ENCODE peak calls at places on chromosomes 2 and 18, in five cellular contexts. Q, J, C, N and X are unnamed samples.

GRCh38 chr2:75547345-75548035 is 13.2 kb downstream of the EVA1A start:
- DNase-seq in Q (no peak), J (no peak), N (peak), C (no peak), X (peak)

GRCh38 chr2:141554810-141555209 is 576.0 kb downstream of the LRP1B start:
- DNase-seq in N (peak), J (no peak), C (no peak), Q (no peak), X (peak)

GRCh38 chr2:46964835-46965560 is 49.4 kb upstream of the MCFD2 start:
- DNase-seq in Q (no peak), C (no peak), N (no peak), J (no peak), X (peak)

GRCh38 chr2:201122276-201122675 is 6.3 kb downstream of the CFLAR start:
- DNase-seq in J (no peak), C (no peak), N (peak), Q (no peak), X (no peak)

GRCh38 chr18:2096581-2096980 is 474.7 kb downstream of the METTL4 start:
- DNase-seq in N (no peak), J (no peak), Q (no peak), C (no peak), X (peak)

GRCh38 chr2:127611076-127611925 is 34.7 kb upstream of the GPR17 start:
- DNase-seq in C (no peak), Q (peak), N (no peak), J (peak), X (no peak)

GRCh38 chr2:171318463-171318934 is 115.3 kb downstream of the METTL8 start:
- DNase-seq in Q (no peak), N (no peak), C (no peak), J (no peak), X (peak)

GRCh38 chr2:75920721-75921551 is 210.2 kb upstream of the GCFC2 start:
- DNase-seq in N (no peak), C (no peak), Q (no peak), J (no peak), X (no peak)

GRCh38 chr2:126886906-126887280 is 11.8 kb upstream of the TEX51 start:
- DNase-seq in N (no peak), Q (no peak), J (no peak), C (no peak), X (no peak)

DNA sequence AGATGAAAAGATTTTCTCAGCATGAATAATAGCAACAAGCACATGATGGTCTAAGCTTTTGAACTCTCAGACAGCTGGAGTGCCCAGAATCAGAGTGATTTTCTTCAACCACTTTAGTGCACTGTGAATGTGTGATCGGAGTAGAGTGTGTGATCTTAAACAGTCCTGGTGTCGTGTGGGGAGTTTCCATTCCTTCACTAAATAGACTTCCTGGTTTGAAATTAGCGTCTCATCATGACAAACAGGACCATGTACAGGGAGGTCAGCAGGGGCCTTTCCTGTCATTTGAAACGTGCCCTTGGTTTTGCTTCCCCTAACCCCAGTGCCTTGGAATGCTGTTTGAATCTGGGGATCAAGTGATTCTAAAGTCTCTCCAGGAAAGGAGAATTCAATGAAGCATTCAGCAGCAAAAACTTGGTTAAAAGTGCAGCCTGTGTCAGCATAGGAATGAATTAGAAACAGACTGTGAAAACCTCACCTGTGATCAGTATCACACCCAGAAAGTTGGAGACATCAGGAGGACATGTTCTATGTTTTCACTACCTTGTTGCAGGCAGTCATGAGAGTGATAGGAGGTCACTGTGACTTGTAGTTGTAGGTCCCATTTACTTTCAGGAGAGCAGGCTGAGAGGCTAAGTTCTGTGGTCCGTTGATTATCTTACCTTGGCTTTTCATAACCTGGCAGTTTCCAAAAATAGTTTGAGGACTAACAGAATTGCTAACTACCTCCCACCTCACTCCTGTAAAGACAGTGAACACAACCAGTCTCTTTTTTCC is 400.3 kb downstream of the MTX2 start:
- DNase-seq in N (no peak), Q (no peak), J (no peak), C (no peak), X (no peak)
- H3K4me3 ChIP-seq in N (no peak), Q (no peak), J (no peak), C (no peak), X (no peak)

GRCh38 chr2:120856421-120856862 is 120.8 kb downstream of the GLI2 start:
- DNase-seq in C (no peak), Q (no peak), N (no peak), J (no peak), X (peak)
- TF ChIP-seq CTCF in C (no peak), Q (no peak), N (peak), J (no peak), X (peak)

DNA sequence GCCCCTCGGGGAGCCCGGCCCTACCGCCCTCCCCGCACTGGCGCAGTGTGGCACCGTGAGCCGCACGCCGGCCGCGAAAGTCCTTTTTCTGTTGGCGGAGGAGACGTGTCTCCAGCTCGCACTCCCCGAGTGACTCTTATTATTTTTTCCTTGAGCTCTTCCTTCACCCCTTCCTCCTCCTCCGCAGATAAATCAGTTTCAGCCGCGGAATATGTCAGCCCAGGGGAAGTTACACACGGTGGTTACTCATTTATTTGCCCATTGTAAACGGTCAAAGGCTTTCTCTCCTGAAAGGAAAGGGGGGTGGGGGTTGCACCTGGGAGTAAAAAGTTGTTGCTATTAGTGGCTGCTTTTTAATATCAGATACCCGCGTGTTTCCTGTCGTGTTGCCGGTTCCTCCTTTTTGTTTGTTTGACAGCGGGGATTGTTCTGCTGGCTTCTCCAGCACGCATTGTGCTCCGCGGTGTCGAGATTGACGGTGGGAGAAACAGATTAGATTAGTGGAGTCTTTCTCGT is 1.5 kb downstream of the CRIM1 start:
- DNase-seq in N (peak), C (no peak), Q (no peak), J (no peak), X (no peak)
- H3K4me3 ChIP-seq in N (peak), C (peak), Q (peak), J (peak), X (peak)

GRCh38 chr2:240013343-240013742 is 11.8 kb downstream of the NDUFA10 start:
- DNase-seq in Q (no peak), N (peak), J (no peak), C (no peak), X (peak)
- TF ChIP-seq CTCF in Q (no peak), N (peak), J (no peak), C (no peak), X (peak)

DNA sequence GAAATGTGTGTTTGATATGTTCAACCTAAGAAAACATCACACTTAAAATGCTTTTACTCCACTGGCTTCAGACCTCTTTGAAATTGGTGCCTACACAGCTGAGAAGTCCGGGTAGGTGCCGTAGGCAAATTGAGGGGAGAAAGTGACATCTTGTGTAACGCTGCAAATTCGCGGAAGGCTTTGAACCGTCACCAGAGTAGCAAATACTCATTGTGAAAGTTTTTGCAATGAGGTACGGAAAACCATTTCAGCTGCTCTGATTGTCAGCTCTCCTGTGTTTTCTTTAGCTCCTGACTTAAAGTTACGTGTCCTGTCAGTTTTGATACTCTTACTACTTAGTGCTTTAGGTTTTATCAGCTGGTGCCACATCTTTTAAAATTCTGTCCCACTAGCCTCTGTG is 224.5 kb downstream of the FAM210A start:
- DNase-seq in C (no peak), J (no peak), N (no peak), Q (no peak), X (no peak)
- H3K4me3 ChIP-seq in C (no peak), J (no peak), N (no peak), Q (no peak), X (no peak)

DNA sequence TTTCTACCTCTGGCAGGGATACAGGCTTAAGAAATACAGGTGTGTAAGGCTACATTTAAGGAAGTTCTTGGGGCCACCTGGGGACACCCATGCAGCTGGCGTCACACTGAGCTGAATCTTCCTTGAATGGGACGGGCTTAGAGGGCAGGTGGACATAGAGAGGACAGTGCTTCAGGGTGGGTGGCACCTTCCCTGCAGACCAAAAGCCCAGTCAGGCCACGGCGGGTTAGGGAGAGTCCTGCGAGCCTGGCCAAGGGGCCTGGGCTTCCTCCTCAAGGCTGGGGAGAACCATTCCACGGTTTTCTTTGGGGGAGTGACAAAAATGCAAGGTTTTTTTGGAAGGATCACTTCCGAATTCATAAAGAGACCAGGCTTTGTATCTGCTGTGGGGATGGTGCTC is 73.4 kb downstream of the GNAL start:
- DNase-seq in N (no peak), C (no peak), J (no peak), Q (no peak), X (no peak)
- TF ChIP-seq CTCF in N (no peak), C (no peak), J (no peak), Q (no peak), X (no peak)